ENCODE peak calls at places on chromosomes 1 and 21, in nine cellular contexts. R, D, H, K, X, G, P, A and O are unnamed samples. For H3K9me3, the result is how much of the 10 kb centered on the place peaks cover.

GRCh38 chr1:215023151-215023832 is 59.2 kb upstream of the KCNK2 start:
- DNase-seq in X (no peak), G (no peak), A (no peak), P (no peak), D (no peak), K (no peak), R (peak), H (no peak), O (no peak)

GRCh38 chr21:44428281-44428942 is 26.9 kb upstream of the LRRC3 start:
- DNase-seq in G (no peak), D (no peak), H (peak), R (no peak), P (no peak), A (peak), K (peak), X (no peak), O (peak)

GRCh38 chr1:156738407-156738806 is 2.5 kb downstream of the MRPL24 start:
- DNase-seq in D (no peak), P (no peak), A (no peak), X (no peak), R (no peak), K (no peak), G (no peak), H (no peak), O (no peak)

GRCh38 chr1:7608628-7609295 is 162.3 kb upstream of the VAMP3 start:
- DNase-seq in G (no peak), K (no peak), X (no peak), A (no peak), D (no peak), P (no peak), R (no peak), H (peak), O (peak)

GRCh38 chr1:43447891-43448708 is 5.6 kb downstream of the HYI start:
- DNase-seq in D (no peak), P (no peak), H (no peak), R (no peak), G (no peak), K (no peak), X (no peak), A (no peak), O (no peak)

GRCh38 chr1:15500184-15500958 is 23.6 kb downstream of the CASP9 start:
- DNase-seq in R (no peak), P (no peak), D (no peak), X (no peak), H (no peak), K (no peak), A (no peak), G (no peak), O (no peak)

GRCh38 chr21:38756746-38757145 is 49.0 kb upstream of the ETS2 start:
- DNase-seq in A (no peak), K (no peak), G (no peak), H (no peak), X (no peak), D (no peak), P (no peak), R (peak), O (no peak)

GRCh38 chr1:234589064-234589765 is 20.8 kb downstream of the IRF2BP2 start:
- DNase-seq in H (no peak), D (no peak), G (no peak), K (no peak), R (no peak), P (peak), A (no peak), X (peak), O (no peak)

GRCh38 chr1:200178340-200178739 is 150.8 kb downstream of the NR5A2 start:
- DNase-seq in H (no peak), G (no peak), D (no peak), K (no peak), R (peak), A (no peak), X (no peak), P (no peak), O (no peak)

GRCh38 chr21:14482165-14482564 is 64.0 kb downstream of the SAMSN1 start:
- DNase-seq in K (no peak), H (no peak), P (no peak), X (no peak), A (peak), G (no peak), R (no peak), D (no peak), O (no peak)

GRCh38 chr1:91836307-91837056 is 49.5 kb downstream of the TGFBR3 start:
- DNase-seq in A (no peak), K (no peak), R (peak), H (no peak), X (no peak), P (no peak), D (no peak), G (no peak), O (no peak)

GRCh38 chr1:175864625-175865024 is 121.2 kb upstream of the TNR start:
- DNase-seq in R (no peak), K (no peak), P (no peak), G (no peak), H (no peak), X (no peak), D (no peak), A (no peak), O (no peak)

GRCh38 chr1:181061891-181062777 is 26.4 kb upstream of the IER5 start:
- DNase-seq in A (no peak), X (no peak), D (no peak), K (no peak), R (no peak), G (peak), P (no peak), H (no peak), O (no peak)

GRCh38 chr1:210407207-210407886 is 78.6 kb downstream of the HHAT start:
- DNase-seq in X (peak), H (peak), D (peak), P (peak), K (peak), G (peak), A (peak), R (peak), O (no peak)

GRCh38 chr1:72397786-72398185 is 115.4 kb upstream of the NEGR1 start:
- DNase-seq in K (no peak), P (no peak), H (no peak), G (no peak), D (no peak), R (peak), X (no peak), A (no peak), O (no peak)

GRCh38 chr1:17475729-17476128 is 36.3 kb upstream of the RCC2 start:
- DNase-seq in D (no peak), P (peak), G (no peak), R (peak), X (no peak), K (peak), H (no peak), A (no peak), O (peak)

GRCh38 chr1:71307451-71307850 is 226.6 kb upstream of the ZRANB2 start:
- DNase-seq in P (no peak), D (no peak), G (no peak), H (no peak), K (no peak), A (no peak), R (peak), X (no peak), O (no peak)

GRCh38 chr1:15158506-15159165 is 5.1 kb downstream of the TMEM51 start:
- DNase-seq in A (no peak), D (no peak), R (peak), P (peak), H (peak), K (peak), G (no peak), X (no peak), O (no peak)

GRCh38 chr1:54604051-54604450 is 19.3 kb downstream of the FAM151A start:
- DNase-seq in H (no peak), A (no peak), X (no peak), G (no peak), K (peak), R (no peak), D (no peak), P (no peak), O (no peak)

GRCh38 chr1:163670980-163671757 is 349.4 kb downstream of the NUF2 start:
- DNase-seq in D (no peak), G (no peak), H (no peak), A (no peak), P (no peak), K (no peak), X (no peak), R (no peak), O (no peak)

GRCh38 chr1:77986810-77987209 is 7.9 kb upstream of the FUBP1 start:
- DNase-seq in A (no peak), X (no peak), K (no peak), R (no peak), G (no peak), H (no peak), P (no peak), D (no peak), O (no peak)

GRCh38 chr1:91797164-91797563 is 88.8 kb downstream of the TGFBR3 start:
- DNase-seq in X (no peak), A (no peak), R (no peak), K (no peak), H (no peak), G (no peak), D (no peak), P (no peak), O (no peak)

GRCh38 chr1:110508038-110508437 is 10.9 kb downstream of the KCNA10 start:
- DNase-seq in K (no peak), D (no peak), A (no peak), R (no peak), G (no peak), P (peak), X (peak), H (no peak), O (no peak)

GRCh38 chr1:234724517-234725176 is 114.7 kb upstream of the IRF2BP2 start:
- DNase-seq in R (no peak), K (no peak), X (peak), A (peak), P (peak), H (no peak), G (no peak), D (no peak), O (no peak)

DNA sequence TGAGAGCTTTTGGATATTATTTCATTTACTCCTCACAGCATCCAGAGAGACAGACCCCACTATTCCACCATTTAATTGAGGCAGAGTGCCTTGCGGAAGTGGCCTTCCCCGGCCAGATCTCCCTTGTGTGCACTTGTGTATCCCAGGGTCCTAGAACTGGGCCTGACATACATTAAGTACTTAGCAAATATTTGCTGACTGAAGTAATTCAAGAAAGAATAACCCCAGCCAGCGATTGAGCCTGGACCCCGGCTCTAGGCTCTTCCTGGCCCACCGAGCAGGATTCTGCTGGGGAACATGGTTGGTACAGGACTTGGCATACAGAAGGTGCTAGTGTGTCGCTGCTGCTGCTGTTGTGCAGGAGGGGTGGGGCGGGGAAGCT is 8.4 kb downstream of the DMRTA2 start:
- DNase-seq in K (no peak), D (no peak), R (no peak), A (no peak), H (no peak), X (no peak), P (no peak), G (no peak), O (no peak)
- H3K9me3 ChIP-seq in K (under half), D (under half), R (under half), A (under half), H (under half), X (under half), P (under half), G (under half), O (under half)

GRCh38 chr1:152479792-152480595 is 30.6 kb upstream of the LCE5A start:
- DNase-seq in G (peak), K (no peak), A (peak), D (peak), P (peak), X (no peak), R (no peak), H (peak), O (no peak)

DNA sequence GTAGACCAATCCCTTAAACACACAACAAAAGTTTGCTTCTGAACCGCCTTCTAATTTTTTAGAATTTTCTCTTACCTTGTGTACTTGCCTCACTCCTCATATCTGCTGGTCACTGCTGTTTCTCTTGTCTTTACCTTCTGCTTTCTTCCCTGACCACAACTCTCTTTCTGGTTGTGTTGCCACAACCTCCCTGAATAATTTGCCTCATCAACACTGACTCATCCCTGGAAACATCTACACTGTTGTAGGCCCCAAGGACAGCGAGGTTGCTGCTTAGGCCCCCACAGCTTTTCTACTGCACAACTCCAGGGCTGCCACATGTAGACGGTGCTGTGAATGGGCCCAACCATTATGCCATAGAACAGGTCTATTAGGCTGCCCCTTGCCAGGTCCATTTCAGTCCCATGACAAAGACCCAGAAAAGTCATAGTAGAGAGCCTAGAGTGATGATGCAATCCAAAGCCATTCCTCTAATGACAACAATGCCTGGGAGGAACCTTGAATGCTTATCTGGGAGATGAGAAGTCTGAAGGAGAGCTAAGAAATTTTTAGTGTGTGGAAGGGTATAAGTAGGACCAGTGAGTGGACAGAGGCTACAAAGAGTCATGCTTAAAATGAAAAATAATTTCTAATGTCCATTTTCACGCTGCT is 36.6 kb upstream of the LCE5A start:
- DNase-seq in X (no peak), G (no peak), D (no peak), P (no peak), R (no peak), K (no peak), H (no peak), A (no peak), O (no peak)
- H3K9me3 ChIP-seq in X (under half), G (under half), D (under half), P (under half), R (under half), K (under half), H (half or more), A (under half), O (under half)

DNA sequence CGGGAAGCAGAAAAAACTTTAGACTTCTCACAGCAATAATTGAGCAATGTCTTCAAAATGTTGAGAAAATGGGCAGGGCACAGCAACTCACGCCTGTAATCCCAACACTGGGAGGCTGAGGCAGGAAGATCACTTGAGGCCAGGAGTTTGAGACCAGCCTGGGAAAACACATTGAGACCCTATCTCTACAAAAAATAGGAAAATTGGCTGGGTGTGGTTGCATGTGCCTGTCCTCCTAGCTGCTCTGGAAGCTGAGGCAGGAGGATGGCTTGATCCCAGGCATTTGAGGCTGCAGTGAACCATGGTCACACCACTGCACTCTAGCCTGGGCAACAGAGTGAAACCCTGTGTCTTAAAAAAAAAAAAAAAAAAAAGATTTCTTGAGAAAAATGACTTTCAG is 7.8 kb upstream of the ZFP69 start:
- DNase-seq in K (no peak), D (no peak), G (no peak), R (no peak), P (no peak), H (no peak), A (no peak), X (no peak), O (no peak)
- H3K9me3 ChIP-seq in K (half or more), D (under half), G (under half), R (under half), P (under half), H (half or more), A (half or more), X (half or more), O (under half)

DNA sequence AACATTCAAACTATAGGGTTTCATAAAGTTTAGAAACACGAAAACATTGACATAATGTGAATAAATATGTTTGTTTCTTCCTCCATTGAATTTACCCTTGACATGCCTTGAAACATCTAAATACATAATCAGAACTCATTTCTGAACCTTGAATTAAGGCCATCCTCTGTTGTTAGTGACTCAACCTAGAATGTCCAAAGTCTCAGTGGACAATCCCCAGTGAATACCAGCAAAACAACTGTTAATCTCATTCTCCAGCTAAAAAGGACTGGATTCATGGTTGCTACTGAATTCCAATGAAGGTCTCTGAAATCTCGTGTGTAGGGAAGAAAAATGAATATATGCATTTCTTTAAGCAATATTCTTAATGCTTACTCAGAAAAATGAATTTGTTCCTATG is at the start of gene OR2L2:
- DNase-seq in G (no peak), A (no peak), K (no peak), R (no peak), X (no peak), D (no peak), H (no peak), P (no peak), O (no peak)
- H3K9me3 ChIP-seq in G (under half), A (under half), K (under half), R (under half), X (under half), D (under half), H (half or more), P (under half), O (under half)

DNA sequence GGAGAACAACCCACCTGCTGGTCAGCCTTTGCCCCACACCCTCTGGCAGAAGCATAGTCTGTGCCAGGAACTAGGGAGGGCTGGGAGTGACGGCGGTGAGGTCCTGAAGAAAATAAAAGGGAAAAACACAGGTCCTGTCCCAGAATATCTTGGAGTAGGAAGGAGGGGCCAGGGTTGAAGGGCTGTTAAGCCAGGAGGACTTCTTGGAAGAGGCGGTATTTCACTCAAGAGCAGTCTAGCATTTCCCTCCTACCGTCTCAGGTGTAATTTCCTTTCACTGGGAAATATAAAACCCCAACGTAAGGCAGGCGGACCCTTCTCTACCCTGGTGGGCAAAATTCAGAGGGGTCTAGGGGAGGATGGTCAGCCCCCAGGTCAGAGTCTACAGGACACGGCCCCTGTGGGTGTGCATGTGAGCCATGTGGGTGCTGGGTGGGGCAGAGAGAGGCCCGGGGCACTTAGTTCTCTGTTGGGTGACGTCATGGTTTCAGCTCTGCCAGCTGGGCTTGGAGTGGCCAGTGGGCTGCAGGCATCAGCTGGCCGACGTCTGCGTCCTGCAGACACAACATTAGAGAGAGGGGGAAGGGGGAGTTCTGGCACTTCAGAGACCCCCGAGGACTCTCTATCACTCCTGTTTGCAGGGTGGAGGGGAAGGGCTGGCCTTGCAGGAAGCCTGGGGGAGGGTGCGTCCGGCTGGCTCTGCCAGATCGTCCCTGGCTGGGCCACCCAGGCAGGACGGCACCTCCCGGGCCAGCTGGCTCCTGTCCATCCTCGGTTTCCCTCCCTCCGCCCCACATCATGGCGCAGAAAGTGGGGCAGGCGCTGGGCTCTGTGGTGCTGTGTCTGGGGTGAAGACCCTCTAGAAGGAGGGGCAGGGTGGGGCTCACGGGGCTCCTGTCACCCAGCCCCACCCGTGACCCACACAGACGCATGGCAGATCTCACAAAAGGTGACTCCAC is 73.0 kb upstream of the TTC34 start:
- DNase-seq in K (no peak), X (no peak), G (no peak), P (no peak), R (no peak), D (no peak), H (no peak), A (no peak), O (no peak)
- H3K9me3 ChIP-seq in K (under half), X (under half), G (under half), P (under half), R (under half), D (under half), H (under half), A (under half), O (under half)

DNA sequence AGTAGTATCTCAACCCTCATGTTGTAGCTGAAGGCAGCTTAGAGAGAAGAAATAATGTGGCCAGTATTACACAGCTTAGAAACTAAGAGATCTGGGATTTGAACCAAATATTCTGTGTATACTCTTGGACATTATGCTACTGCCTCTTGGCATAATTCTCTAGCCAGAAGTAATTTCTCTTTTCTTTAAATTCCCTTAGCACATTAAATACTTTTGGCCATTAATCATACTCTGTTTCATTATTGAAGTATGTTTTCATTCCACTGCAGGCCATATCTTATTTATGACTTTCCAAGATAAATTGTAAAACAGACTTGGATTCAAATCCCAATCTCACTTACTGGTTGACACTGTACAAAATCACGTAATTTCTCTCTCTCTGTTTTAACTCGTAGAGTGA is 181.3 kb upstream of the SPAG17 start:
- DNase-seq in P (no peak), D (no peak), X (no peak), G (no peak), K (no peak), H (no peak), R (peak), A (no peak), O (no peak)
- H3K9me3 ChIP-seq in P (under half), D (under half), X (half or more), G (under half), K (under half), H (half or more), R (under half), A (under half), O (under half)

DNA sequence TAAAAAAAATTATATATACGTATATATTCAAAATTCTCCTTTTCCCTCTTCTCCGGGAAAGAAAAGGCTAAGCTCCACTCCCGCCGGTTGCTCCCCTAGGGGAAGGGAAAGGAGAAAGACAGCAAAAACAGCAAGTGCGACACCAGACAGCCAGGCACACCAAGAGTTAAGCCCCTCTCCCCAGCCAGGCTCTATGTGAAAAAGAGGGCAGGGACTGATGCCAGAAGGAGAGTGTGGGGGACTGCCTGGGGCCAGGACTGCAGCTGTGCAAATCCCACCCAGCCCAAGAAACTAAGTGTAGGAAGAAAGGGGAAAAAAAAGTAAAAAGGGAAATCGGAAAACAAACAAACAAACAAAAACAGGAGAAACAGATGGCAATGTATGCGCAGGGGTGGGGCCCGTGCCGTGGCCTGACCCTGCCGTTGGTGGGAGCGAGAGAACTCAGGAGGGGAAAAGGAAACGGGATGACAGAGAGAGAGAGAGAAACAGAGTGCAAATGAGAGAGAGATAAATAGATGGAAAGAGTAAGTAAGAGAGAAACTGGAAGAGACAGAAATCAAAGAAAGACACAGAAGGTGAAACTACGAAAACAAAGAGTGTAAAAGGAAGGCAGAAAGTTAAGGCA is 27.6 kb upstream of the FMO1 start:
- DNase-seq in A (no peak), P (no peak), H (no peak), G (no peak), X (no peak), R (peak), K (no peak), D (no peak), O (no peak)
- H3K9me3 ChIP-seq in A (under half), P (under half), H (under half), G (under half), X (under half), R (under half), K (under half), D (under half), O (under half)